ENCODE peak calls at places on chromosomes 1 and 21, in five cellular contexts. E is body of pancreas, X is endothelial cell, V is IMR-90, G is GM13977. A is an unnamed sample.
A peak's percentile ranks its signal among the peaks of the same experiment; 100 is the strongest.

GRCh38 chr1:81493102-81493864 is 307.5 kb upstream of the ADGRL2 start:
- DNase-seq in G (no peak), V (no peak), X (no peak), E (no peak), A (no peak)

GRCh38 chr1:19448491-19449439 is 36.6 kb downstream of the CAPZB start:
- DNase-seq in X (no peak), E (peak; percentile 74), G (no peak), V (peak; percentile 93), A (no peak)

GRCh38 chr1:236172041-236172579 is 29.8 kb downstream of the GPR137B start:
- DNase-seq in X (no peak), E (no peak), V (no peak), G (no peak), A (no peak)

GRCh38 chr1:32336963-32337675 is 1.1 kb upstream of the MARCKSL1 start:
- DNase-seq in X (peak; percentile 23), V (peak; percentile 47), E (peak; percentile 65), G (peak; percentile 78), A (peak; percentile 86)

GRCh38 chr1:102851616-102852015 is 256.7 kb downstream of the COL11A1 start:
- DNase-seq in X (no peak), E (no peak), V (peak; percentile 72), G (no peak), A (no peak)

GRCh38 chr1:5915587-5916571 is 76.3 kb downstream of the NPHP4 start:
- DNase-seq in G (peak; percentile 82), E (peak; percentile 51), V (peak; percentile 65), X (no peak), A (peak; percentile 79)

GRCh38 chr1:116496380-116496779 is 74.4 kb downstream of the CD58 start:
- DNase-seq in X (no peak), V (peak; percentile 27), G (no peak), E (peak; percentile 55), A (no peak)

GRCh38 chr1:234721476-234722266 is 111.7 kb upstream of the IRF2BP2 start:
- DNase-seq in G (no peak), X (no peak), E (peak; percentile 83), V (peak; percentile 98), A (no peak)

GRCh38 chr1:174991473-174991872 is 8.3 kb upstream of the CACYBP start:
- DNase-seq in E (no peak), G (no peak), V (peak; percentile 20), X (no peak), A (no peak)

GRCh38 chr1:233440952-233441401 is 113.5 kb downstream of the MAP3K21 start:
- DNase-seq in G (peak; percentile 48), E (peak; percentile 52), X (peak; percentile 31), V (peak; percentile 28), A (peak; percentile 41)

GRCh38 chr1:233490488-233490887 is 123.4 kb upstream of the KCNK1 start:
- DNase-seq in X (no peak), G (no peak), E (peak; percentile 82), V (no peak), A (no peak)

GRCh38 chr1:164774819-164775654 is 216.1 kb downstream of the PBX1 start:
- DNase-seq in V (no peak), X (no peak), E (peak; percentile 86), G (no peak), A (no peak)

GRCh38 chr1:184563308-184563707 is 176.5 kb downstream of the C1orf21 start:
- DNase-seq in G (no peak), X (no peak), V (peak; percentile 40), E (no peak), A (peak; percentile 22)

GRCh38 chr1:64543831-64544230 is 73.9 kb downstream of the CACHD1 start:
- DNase-seq in E (no peak), X (no peak), G (no peak), V (no peak), A (no peak)

GRCh38 chr1:145855426-145855948 is 3.4 kb downstream of the PIAS3 start:
- DNase-seq in E (no peak), X (no peak), G (no peak), V (no peak), A (no peak)

GRCh38 chr1:223712856-223713494 is 636 bp downstream of the CAPN2 start:
- DNase-seq in X (peak; percentile 24), G (no peak), V (no peak), E (no peak), A (peak; percentile 46)

GRCh38 chr1:62384276-62385005 is 52.4 kb upstream of the USP1 start:
- DNase-seq in V (peak; percentile 86), E (peak; percentile 66), G (no peak), X (no peak), A (no peak)

GRCh38 chr1:202235003-202235660 is 41.5 kb downstream of the LGR6 start:
- DNase-seq in G (no peak), V (no peak), X (no peak), E (no peak), A (no peak)

GRCh38 chr1:209808059-209808494 is 2.1 kb upstream of the IRF6 start:
- DNase-seq in V (peak; percentile 97), X (no peak), E (no peak), G (no peak), A (no peak)

GRCh38 chr1:109799445-109799844 is 35.7 kb upstream of the EPS8L3 start:
- DNase-seq in V (peak; percentile 34), G (no peak), E (no peak), X (no peak), A (no peak)

GRCh38 chr1:187794561-187794960 is 965.8 kb downstream of the PLA2G4A start:
- DNase-seq in V (no peak), E (no peak), X (no peak), G (no peak), A (no peak)

GRCh38 chr1:232317336-232317735 is 312.6 kb downstream of the SIPA1L2 start:
- DNase-seq in V (no peak), G (no peak), E (no peak), X (no peak), A (no peak)

GRCh38 chr1:30511563-30512252 is 211.7 kb downstream of the MATN1 start:
- DNase-seq in E (no peak), G (no peak), X (no peak), V (peak; percentile 6), A (no peak)

GRCh38 chr21:46098303-46099141 is 610 bp downstream of the COL6A2 start:
- DNase-seq in V (no peak), E (no peak), G (no peak), X (peak; percentile 31), A (peak; percentile 41)

GRCh38 chr1:20449736-20450311 is 36.2 kb downstream of the CAMK2N1 start:
- DNase-seq in V (peak; percentile 72), E (no peak), G (no peak), X (no peak), A (no peak)

GRCh38 chr1:217484881-217485280 is 146.0 kb downstream of the GPATCH2 start:
- DNase-seq in G (no peak), E (no peak), V (no peak), X (no peak), A (no peak)

GRCh38 chr1:201153474-201154388 is 543 bp downstream of the TMEM9 start:
- DNase-seq in X (no peak), G (no peak), E (no peak), V (peak; percentile 18), A (peak; percentile 90)

GRCh38 chr1:208098758-208099157 is 145.4 kb downstream of the PLXNA2 start:
- DNase-seq in V (no peak), E (no peak), X (no peak), G (no peak), A (no peak)

GRCh38 chr1:75811211-75811981 is 14.7 kb downstream of the MSH4 start:
- DNase-seq in X (no peak), V (peak; percentile 63), E (no peak), G (no peak), A (no peak)

GRCh38 chr1:8020032-8020431 is 6.1 kb downstream of the ERRFI1 start:
- DNase-seq in E (peak; percentile 81), X (no peak), V (peak; percentile 59), G (no peak), A (no peak)

GRCh38 chr1:89971600-89971999 is 23.3 kb upstream of the ZNF326 start:
- DNase-seq in E (no peak), X (no peak), G (no peak), V (peak; percentile 44), A (no peak)

GRCh38 chr1:89974211-89974610 is 20.7 kb upstream of the ZNF326 start:
- DNase-seq in X (no peak), G (no peak), V (no peak), E (no peak), A (no peak)

GRCh38 chr1:89974701-89975470 is 20.0 kb upstream of the ZNF326 start:
- DNase-seq in V (peak; percentile 80), E (no peak), X (no peak), G (no peak), A (no peak)

GRCh38 chr1:89973481-89974127 is 21.3 kb upstream of the ZNF326 start:
- DNase-seq in E (no peak), X (no peak), V (no peak), G (no peak), A (no peak)

GRCh38 chr1:89972024-89972423 is 22.9 kb upstream of the ZNF326 start:
- DNase-seq in V (no peak), X (no peak), G (no peak), E (no peak), A (no peak)
- TF ChIP-seq CTCF in V (no peak), X (no peak), G (no peak), E (no peak), A (no peak)

GRCh38 chr1:25744636-25745425 is 55.2 kb upstream of the SELENON start:
- DNase-seq in V (no peak), E (no peak), X (no peak), G (no peak), A (no peak)

GRCh38 chr1:25746299-25747045 is 53.5 kb upstream of the SELENON start:
- DNase-seq in X (no peak), E (no peak), V (no peak), G (no peak), A (no peak)

GRCh38 chr1:25742316-25742715 is 57.7 kb upstream of the SELENON start:
- DNase-seq in G (no peak), X (no peak), V (no peak), E (no peak), A (no peak)

GRCh38 chr1:25743164-25744139 is 56.5 kb upstream of the SELENON start:
- DNase-seq in E (peak; percentile 84), G (no peak), X (no peak), V (peak; percentile 35), A (no peak)

GRCh38 chr1:25744140-25744581 is 55.8 kb upstream of the SELENON start:
- DNase-seq in G (no peak), V (peak; percentile 53), E (peak; percentile 61), X (peak; percentile 34), A (no peak)
- TF ChIP-seq CTCF in G (no peak), V (peak; percentile 61), E (peak; percentile 40), X (no peak), A (no peak)

GRCh38 chr1:229557913-229558414 is 543 bp downstream of the ABCB10 start:
- DNase-seq in X (peak; percentile 40), G (peak; percentile 78), E (peak; percentile 30), V (no peak), A (peak; percentile 76)
- TF ChIP-seq CTCF in X (no peak), G (peak; percentile 50), E (no peak), V (peak; percentile 22), A (peak; percentile 47)

DNA sequence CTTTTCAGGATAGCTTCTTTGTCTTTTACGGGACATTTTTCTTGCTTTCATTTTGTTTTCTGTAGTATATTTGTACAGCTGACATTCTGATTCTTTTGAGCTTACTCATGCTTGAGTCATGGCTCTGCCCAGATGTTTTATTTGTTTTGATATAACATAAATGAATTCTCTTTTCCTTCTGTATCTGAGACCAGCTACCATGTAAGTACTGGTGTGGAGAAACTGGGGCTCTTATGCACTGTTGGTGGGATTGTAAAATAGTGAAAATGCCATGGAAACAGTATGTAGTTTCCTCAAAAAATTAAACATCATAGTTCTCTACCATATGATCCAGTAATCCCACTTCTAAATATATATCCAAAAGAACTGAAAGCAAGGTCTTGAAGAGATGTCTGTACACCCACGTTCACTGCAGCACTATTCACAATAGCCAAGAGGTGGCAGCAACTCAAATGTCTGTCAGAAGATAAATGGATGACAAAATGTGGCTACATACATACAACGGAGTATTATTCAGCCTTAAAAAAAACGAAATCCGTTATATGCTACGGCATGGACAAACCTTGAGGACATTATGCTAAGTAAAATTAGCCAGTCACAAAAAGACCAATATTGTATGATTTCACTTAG is 61.4 kb downstream of the EIF2B3 start:
- DNase-seq in V (peak; percentile 95), X (no peak), G (no peak), E (no peak), A (no peak)
- TF ChIP-seq CTCF in V (peak; percentile 57), X (peak; percentile 23), G (peak; percentile 62), E (peak; percentile 20), A (peak; percentile 49)

A was measured in GM13976.